ENCODE peak calls at places on chromosomes 12 and 14, in four cellular contexts. B is fibroblast of pulmonary artery, H is endodermal cell, V is right lobe of liver. K is an unnamed sample.

GRCh38 chr14:53273671-53274072 is 120.5 kb upstream of the DDHD1 start:
- DNase-seq in B (peak), V (no peak), H (no peak), K (peak)

GRCh38 chr12:92290016-92290685 is 144.5 kb upstream of the BTG1 start:
- DNase-seq in H (peak), V (no peak), B (peak), K (peak)

GRCh38 chr12:4939418-4940023 is 29.8 kb downstream of the KCNA1 start:
- DNase-seq in B (no peak), H (no peak), V (no peak), K (no peak)

GRCh38 chr14:64364907-64365306 is 23.2 kb upstream of the MTHFD1 start:
- DNase-seq in V (no peak), B (peak), H (no peak), K (peak)

GRCh38 chr12:93408813-93409212 is 31.1 kb downstream of the NUDT4 start:
- DNase-seq in V (no peak), H (no peak), B (no peak), K (no peak)

GRCh38 chr14:95183532-95184412 is 26.4 kb upstream of the DICER1 start:
- DNase-seq in H (no peak), B (peak), V (no peak), K (no peak)

GRCh38 chr12:22299294-22299912 is 35.1 kb downstream of the ST8SIA1 start:
- DNase-seq in H (no peak), V (no peak), B (no peak), K (no peak)

GRCh38 chr14:35944847-35945246 is 118.7 kb downstream of the BRMS1L start:
- DNase-seq in V (no peak), H (peak), B (no peak), K (peak)

GRCh38 chr12:107660861-107661415 is 24.7 kb upstream of the PWP1 start:
- DNase-seq in V (no peak), H (peak), B (peak), K (no peak)

GRCh38 chr14:25055998-25056687 is 6.2 kb upstream of the STXBP6 start:
- DNase-seq in V (no peak), B (no peak), H (no peak), K (no peak)

GRCh38 chr12:3705349-3705675 is 47.6 kb downstream of the CRACR2A start:
- DNase-seq in B (no peak), V (no peak), H (no peak), K (no peak)
- H3K4me3 ChIP-seq in B (no peak), V (no peak), H (no peak), K (no peak)

GRCh38 chr12:131192951-131193350 is 239.2 kb downstream of the ADGRD1 start:
- DNase-seq in B (no peak), V (no peak), H (no peak), K (no peak)

GRCh38 chr12:131187602-131188001 is 233.9 kb downstream of the ADGRD1 start:
- DNase-seq in V (no peak), H (no peak), B (no peak), K (no peak)

GRCh38 chr12:131190965-131191364 is 237.3 kb downstream of the ADGRD1 start:
- DNase-seq in H (no peak), B (no peak), V (no peak), K (no peak)

GRCh38 chr12:131189781-131190180 is 236.1 kb downstream of the ADGRD1 start:
- DNase-seq in H (no peak), B (no peak), V (no peak), K (no peak)

GRCh38 chr12:131188131-131189050 is 234.7 kb downstream of the ADGRD1 start:
- DNase-seq in H (no peak), B (no peak), V (no peak), K (no peak)
- H3K4me3 ChIP-seq in H (no peak), B (no peak), V (no peak), K (no peak)

GRCh38 chr12:10151621-10152020 is 20.3 kb downstream of the OLR1 start:
- DNase-seq in V (no peak), B (no peak), H (no peak), K (no peak)

GRCh38 chr12:10153271-10154144 is 18.4 kb downstream of the OLR1 start:
- DNase-seq in B (peak), V (peak), H (peak), K (peak)

GRCh38 chr12:10159280-10159679 is 12.7 kb downstream of the OLR1 start:
- DNase-seq in B (no peak), H (no peak), V (no peak), K (no peak)

DNA sequence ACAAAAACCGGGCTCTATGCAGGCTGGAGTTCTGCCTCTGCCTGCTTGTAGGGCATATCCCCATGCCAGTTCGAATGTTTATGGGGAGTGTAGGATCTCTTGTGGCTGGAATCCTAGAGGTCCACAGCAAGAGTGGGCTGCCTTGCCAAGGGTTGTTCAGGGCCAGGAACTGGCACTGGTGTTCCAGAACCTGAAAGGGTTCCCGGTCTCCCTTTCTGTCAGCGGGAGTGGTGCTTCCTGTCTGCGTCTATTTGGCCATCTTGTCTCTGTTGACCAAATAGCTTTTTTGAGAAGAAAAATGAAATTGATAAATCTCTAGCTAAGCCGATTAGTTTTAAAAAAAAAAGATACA is 17.8 kb downstream of the OLR1 start:
- DNase-seq in B (no peak), V (no peak), H (no peak), K (no peak)
- H3K4me3 ChIP-seq in B (peak), V (peak), H (peak), K (no peak)

DNA sequence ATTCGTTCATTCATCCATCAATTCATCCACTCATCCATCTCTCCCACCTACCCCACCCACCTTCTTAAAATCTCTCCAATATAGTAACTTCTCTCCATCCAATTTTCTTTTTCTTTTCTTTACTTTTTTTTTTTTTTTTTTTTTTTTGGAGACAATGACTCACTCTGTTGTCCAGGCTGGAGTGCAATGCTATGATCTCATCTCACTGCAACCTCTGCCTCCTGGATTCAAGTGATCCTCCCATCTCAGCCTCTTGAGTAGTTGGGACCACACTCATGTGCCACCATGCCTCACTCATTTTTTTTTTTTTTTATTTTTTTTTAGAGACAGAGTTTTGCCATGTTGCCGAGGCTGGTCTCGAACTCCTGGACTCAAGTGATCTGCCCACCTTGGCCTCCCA is 118.4 kb downstream of the SUDS3 start:
- DNase-seq in V (no peak), B (no peak), H (no peak), K (peak)
- H3K4me3 ChIP-seq in V (no peak), B (no peak), H (no peak), K (no peak)

GRCh38 chr12:113899844-113900471 is 66.2 kb downstream of the RBM19 start:
- DNase-seq in B (no peak), H (peak), V (no peak), K (peak)
- H3K4me3 ChIP-seq in B (no peak), H (no peak), V (no peak), K (peak)

DNA sequence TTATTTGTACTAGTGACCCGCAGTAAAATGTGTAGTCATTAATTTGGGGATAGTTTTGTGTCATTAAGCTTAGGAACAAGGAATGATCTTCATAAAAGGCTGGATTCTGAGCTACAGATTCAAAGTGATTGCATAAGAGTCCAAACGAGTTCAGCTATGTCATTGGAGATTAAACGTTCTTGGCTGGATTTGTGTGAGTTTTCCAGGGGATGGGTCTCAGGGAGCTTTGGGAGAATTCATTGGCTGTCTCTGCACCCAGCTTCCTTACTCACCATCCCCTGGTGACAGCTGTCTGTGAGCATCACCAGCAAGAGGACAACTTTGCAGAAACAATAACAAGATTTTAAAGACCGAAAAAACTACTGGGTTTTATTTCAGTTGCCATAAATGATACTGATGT is 130.4 kb downstream of the DAAM1 start:
- DNase-seq in V (no peak), H (no peak), B (peak), K (no peak)
- H3K4me3 ChIP-seq in V (no peak), H (no peak), B (no peak), K (no peak)

DNA sequence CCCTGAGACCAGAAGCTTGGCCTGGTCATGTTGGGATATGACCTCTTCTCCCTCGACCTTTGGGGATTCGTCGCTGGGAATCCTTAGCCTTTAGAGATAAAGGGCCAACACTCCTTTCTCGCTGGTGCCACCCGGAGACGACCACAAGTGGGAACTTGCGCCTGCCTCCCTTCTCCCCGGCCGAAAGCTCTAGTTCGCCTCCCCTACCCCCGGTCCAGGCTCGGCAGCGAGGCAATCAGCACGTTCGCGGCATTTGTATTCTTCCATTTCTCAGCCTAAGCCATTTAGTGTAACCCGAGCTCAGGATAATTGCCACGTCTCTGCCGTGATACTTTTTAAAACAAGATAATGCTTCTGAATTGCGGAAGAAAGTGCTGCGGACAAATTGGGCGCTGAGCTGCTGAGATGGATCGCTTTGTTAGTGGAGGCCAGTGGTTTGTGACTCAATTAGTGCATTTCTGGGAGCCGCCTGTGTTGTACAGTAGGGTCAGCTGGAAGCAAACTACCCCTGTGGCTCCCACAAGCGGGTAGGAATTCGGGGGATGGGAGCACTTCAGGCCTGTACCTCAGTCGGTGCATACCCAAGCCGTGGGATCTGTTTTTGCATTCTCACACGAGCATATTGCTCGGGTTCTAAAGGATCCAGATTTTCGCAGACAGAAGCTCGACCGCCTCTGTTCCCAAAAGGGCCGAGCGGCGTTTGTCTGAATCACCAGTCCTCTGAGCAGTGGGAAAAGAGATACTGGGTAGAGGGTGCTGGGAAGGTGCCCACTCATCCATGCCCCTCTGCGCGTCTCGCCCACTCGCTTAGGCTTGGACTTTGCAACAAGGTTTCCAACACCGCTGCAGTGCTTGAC is 6.8 kb upstream of the SIX1 start:
- DNase-seq in B (no peak), V (no peak), H (peak), K (no peak)
- H3K4me3 ChIP-seq in B (peak), V (no peak), H (peak), K (peak)

GRCh38 chr14:102096569-102097188 is 9.8 kb upstream of the HSP90AA1 start:
- DNase-seq in B (peak), H (peak), V (peak), K (peak)
- H3K4me3 ChIP-seq in B (no peak), H (no peak), V (no peak), K (no peak)

GRCh38 chr12:109443794-109444193 is 33.3 kb downstream of the KCTD10 start:
- DNase-seq in B (no peak), H (no peak), V (no peak), K (no peak)

GRCh38 chr12:109445224-109445623 is 31.9 kb downstream of the KCTD10 start:
- DNase-seq in H (no peak), B (peak), V (no peak), K (no peak)

GRCh38 chr12:109447482-109447881 is 29.6 kb downstream of the KCTD10 start:
- DNase-seq in H (no peak), B (no peak), V (no peak), K (no peak)

GRCh38 chr12:109446869-109447268 is 30.2 kb downstream of the KCTD10 start:
- DNase-seq in V (no peak), H (no peak), B (no peak), K (no peak)

DNA sequence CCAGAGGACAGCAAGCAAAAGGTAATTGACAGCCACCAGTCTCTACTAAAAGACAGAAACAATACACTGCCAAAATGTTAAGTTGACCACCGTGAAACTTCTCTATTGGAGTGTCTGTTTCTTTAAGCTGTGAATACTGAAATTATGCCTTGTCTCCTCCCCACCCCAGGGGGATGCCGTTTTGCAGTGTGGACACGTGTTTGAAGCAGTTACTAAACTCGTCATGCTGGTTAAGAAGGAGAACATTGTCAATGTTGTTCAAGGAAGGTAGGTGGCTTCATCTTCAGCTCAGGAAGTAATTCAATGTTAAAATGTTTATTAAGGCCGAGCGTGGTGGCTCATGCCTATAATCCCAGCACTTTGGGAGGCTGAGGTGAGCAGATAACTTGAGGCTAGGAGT is 32.8 kb downstream of the KCTD10 start:
- DNase-seq in H (no peak), V (no peak), B (no peak), K (no peak)
- H3K4me3 ChIP-seq in H (no peak), V (no peak), B (no peak), K (no peak)

GRCh38 chr14:70905316-70905715 is 1.9 kb upstream of the PCNX1 start:
- DNase-seq in H (no peak), V (no peak), B (peak), K (no peak)
- H3K4me3 ChIP-seq in H (no peak), V (no peak), B (peak), K (no peak)